ENCODE peak calls at places on chromosomes 7 and 10, in eight cellular contexts. C is GM23338, N is HCT116, E is neural progenitor cell, U is GM23248, Y is GM12878, T is endothelial cell of umbilical vein, F is HepG2. I is an unnamed sample.

GRCh38 chr7:113582471-113582870 is 336.3 kb downstream of the PPP1R3A start:
- DNase-seq in N (no peak), F (no peak), E (no peak), U (no peak), T (no peak), Y (no peak), C (no peak), I (peak; percentile 63)

GRCh38 chr7:1511829-1512422 is 7.7 kb upstream of the INTS1 start:
- DNase-seq in T (no peak), F (no peak), C (no peak), E (no peak), Y (no peak), N (no peak), U (no peak), I (no peak)

GRCh38 chr10:103548581-103549348 is 55.3 kb downstream of the NEURL1 start:
- DNase-seq in F (no peak), T (no peak), E (no peak), Y (no peak), U (no peak), N (no peak), C (no peak), I (no peak)

GRCh38 chr7:17402628-17403278 is 104.3 kb downstream of the AHR start:
- DNase-seq in Y (peak; percentile 90), F (no peak), U (no peak), C (no peak), T (no peak), N (no peak), E (no peak), I (no peak)

GRCh38 chr7:46291064-46291463 is 370.0 kb upstream of the IGFBP3 start:
- DNase-seq in N (no peak), T (no peak), C (no peak), Y (peak; percentile 47), F (no peak), E (no peak), U (peak; percentile 95), I (peak; percentile 96)

GRCh38 chr10:24463683-24464426 is 254.9 kb downstream of the KIAA1217 start:
- DNase-seq in N (no peak), Y (no peak), E (no peak), F (no peak), C (no peak), U (peak; percentile 89), T (peak; percentile 13), I (peak; percentile 97)

GRCh38 chr10:88114368-88114767 is 250.9 kb downstream of the PTEN start:
- DNase-seq in N (peak; percentile 35), C (peak; percentile 71), F (peak; percentile 44), U (peak; percentile 35), E (peak; percentile 45), T (peak; percentile 51), Y (no peak), I (no peak)

GRCh38 chr10:52586710-52587109 is 185.9 kb downstream of the MBL2 start:
- DNase-seq in Y (no peak), E (no peak), C (no peak), F (no peak), T (no peak), N (no peak), U (no peak), I (no peak)

GRCh38 chr10:6274040-6274439 is 71.3 kb downstream of the PFKFB3 start:
- DNase-seq in Y (no peak), U (peak; percentile 67), E (no peak), N (no peak), T (no peak), C (no peak), F (peak; percentile 77), I (no peak)

GRCh38 chr10:97224483-97225435 is 39.0 kb upstream of the SLIT1 start:
- DNase-seq in E (no peak), U (peak; percentile 51), T (peak; percentile 33), F (no peak), C (no peak), Y (no peak), N (no peak), I (no peak)

GRCh38 chr10:99709480-99710229 is 22.3 kb downstream of the COX15 start:
- DNase-seq in N (no peak), F (no peak), T (no peak), C (peak; percentile 44), U (peak; percentile 73), E (peak; percentile 21), Y (peak; percentile 32), I (peak; percentile 55)

GRCh38 chr7:150368884-150369739 is 490 bp downstream of the REPIN1 start:
- DNase-seq in T (peak; percentile 78), U (peak; percentile 64), F (peak; percentile 77), E (peak; percentile 92), Y (no peak), C (peak; percentile 94), N (peak; percentile 24), I (no peak)

GRCh38 chr7:636396-636795 is 90.1 kb upstream of the DNAAF5 start:
- DNase-seq in C (no peak), Y (no peak), U (peak; percentile 42), F (peak; percentile 12), E (peak; percentile 11), N (peak; percentile 65), T (no peak), I (no peak)

GRCh38 chr10:12337973-12338372 is 11.4 kb upstream of the CAMK1D start:
- DNase-seq in E (no peak), Y (no peak), U (no peak), F (no peak), C (no peak), N (no peak), T (no peak), I (no peak)

GRCh38 chr7:431658-432111 is 88.0 kb downstream of the PDGFA start:
- DNase-seq in Y (no peak), E (no peak), C (no peak), U (no peak), T (no peak), F (no peak), N (no peak), I (no peak)

GRCh38 chr7:85866540-85866939 is 679.7 kb upstream of the SEMA3D start:
- DNase-seq in N (no peak), U (no peak), C (no peak), Y (no peak), F (no peak), E (no peak), T (no peak), I (no peak)

GRCh38 chr7:135755351-135755753 is 6.7 kb upstream of the FAM180A start:
- DNase-seq in C (no peak), T (no peak), F (no peak), Y (no peak), E (no peak), U (no peak), N (no peak), I (no peak)

GRCh38 chr10:86960003-86960862 is 1.8 kb downstream of the SNCG start:
- DNase-seq in E (peak; percentile 66), Y (peak; percentile 35), F (peak; percentile 68), C (peak; percentile 89), T (peak; percentile 85), N (peak; percentile 64), U (peak; percentile 84), I (peak; percentile 49)

GRCh38 chr7:33392143-33392542 is 262.8 kb downstream of the BBS9 start:
- DNase-seq in C (no peak), F (no peak), E (no peak), Y (no peak), N (no peak), T (no peak), U (no peak), I (no peak)

GRCh38 chr7:30730097-30730496 is 21.8 kb upstream of the INMT start:
- DNase-seq in N (no peak), C (no peak), E (no peak), T (no peak), F (no peak), Y (no peak), U (no peak), I (no peak)

GRCh38 chr7:30726296-30727006 is 25.5 kb upstream of the INMT start:
- DNase-seq in Y (no peak), E (no peak), T (no peak), F (no peak), C (no peak), U (no peak), N (no peak), I (no peak)

GRCh38 chr7:30729642-30730041 is 22.3 kb upstream of the INMT start:
- DNase-seq in E (no peak), Y (no peak), N (no peak), T (no peak), C (no peak), U (no peak), F (no peak), I (no peak)

GRCh38 chr7:30727061-30727945 is 24.6 kb upstream of the INMT start:
- DNase-seq in T (no peak), N (no peak), F (no peak), Y (no peak), U (peak; percentile 80), E (no peak), C (peak; percentile 33), I (no peak)

GRCh38 chr7:30728591-30729100 is 23.3 kb upstream of the INMT start:
- DNase-seq in E (no peak), C (no peak), U (no peak), T (no peak), F (no peak), N (no peak), Y (no peak), I (no peak)
- H3K36me3 ChIP-seq in E (no peaks in the 10 kb centered on the region), C (no peaks in the 10 kb centered on the region), U (no peaks in the 10 kb centered on the region), T (no peaks in the 10 kb centered on the region), F (no peaks in the 10 kb centered on the region), N (no peaks in the 10 kb centered on the region), Y (no peaks in the 10 kb centered on the region), I (no peaks in the 10 kb centered on the region)

DNA sequence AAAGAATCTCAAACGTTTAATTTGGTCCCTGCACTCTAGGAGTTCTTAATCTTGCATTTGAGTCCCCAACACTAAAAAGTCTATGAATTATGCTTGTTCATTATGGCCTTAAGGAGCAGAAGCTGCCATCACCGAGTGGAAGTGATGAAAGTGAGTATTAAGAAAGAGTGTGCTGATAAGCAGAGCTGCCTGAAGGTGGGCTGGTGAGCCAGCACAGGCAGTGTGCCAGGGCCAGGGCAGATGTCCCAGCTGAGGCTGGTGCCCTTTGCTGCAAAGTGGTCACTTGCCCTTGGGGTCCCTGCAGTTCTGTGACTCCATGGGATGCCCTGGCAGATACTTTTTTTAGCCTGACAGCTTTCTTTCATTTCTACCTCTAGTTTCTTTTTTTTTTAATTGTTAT is 73.0 kb upstream of the LOXL4 start:
- DNase-seq in N (no peak), Y (no peak), E (no peak), F (no peak), U (peak; percentile 42), C (no peak), T (no peak), I (no peak)
- H2AFZ ChIP-seq in N (no peak overlapping the region), Y (no peak overlapping the region), E (no peak overlapping the region), F (no peak overlapping the region), U (no peak overlapping the region), C (no peak overlapping the region), T (no peak overlapping the region), I (no peak overlapping the region)

GRCh38 chr7:36037121-36037662 is 115.9 kb upstream of the EEPD1 start:
- DNase-seq in E (no peak), Y (no peak), T (peak; percentile 98), U (peak; percentile 75), N (no peak), F (no peak), C (peak; percentile 13), I (peak; percentile 94)
- H3K4me2 ChIP-seq in E (no peak overlapping the region), Y (no peak overlapping the region), T (peak overlapping the region; percentile 58), U (no peak overlapping the region), N (no peak overlapping the region), F (no peak overlapping the region), C (no peak overlapping the region), I (peak overlapping the region; percentile 60)

GRCh38 chr10:73772280-73773151 is 9.3 kb upstream of the CHCHD1 start:
- DNase-seq in F (peak; percentile 41), Y (peak; percentile 48), N (peak; percentile 52), C (peak; percentile 83), U (peak; percentile 93), T (peak; percentile 80), E (peak; percentile 86), I (peak; percentile 92)
- H3K36me3 ChIP-seq in F (peaks cover 16% of the 10 kb centered on the region), Y (peaks cover 37% of the 10 kb centered on the region), N (peaks cover 39% of the 10 kb centered on the region), C (peaks cover 2% of the 10 kb centered on the region), U (peaks cover 49% of the 10 kb centered on the region), T (peaks cover 12% of the 10 kb centered on the region), E (no peaks in the 10 kb centered on the region), I (peaks cover 17% of the 10 kb centered on the region)